ENCODE peak calls at places on chromosomes 16 and 17, in seven cellular contexts. U is HAP-1; A is body of pancreas; K is mucosa of descending colon; J is tibial nerve; D is cardiac muscle cell; T is naive thymus-derived CD4-positive, alpha-beta T cell. R is an unnamed sample.

GRCh38 chr17:48261297-48261880 is 153.8 kb downstream of the SNX11 start:
- DNase-seq in U (peak), A (no peak), K (peak), J (no peak), D (peak), T (no peak), R (peak)

GRCh38 chr17:34654276-34654675 is 74.9 kb downstream of the TMEM132E start:
- DNase-seq in U (no peak), A (no peak), K (no peak), J (no peak), D (no peak), T (no peak), R (no peak)

GRCh38 chr16:15803608-15804007 is 53.2 kb downstream of the MYH11 start:
- DNase-seq in U (no peak), A (no peak), K (no peak), J (no peak), D (no peak), T (no peak), R (no peak)

GRCh38 chr17:20991276-20992037 is 51.4 kb downstream of the USP22 start:
- DNase-seq in U (no peak), A (no peak), K (no peak), J (no peak), D (no peak), T (no peak), R (no peak)

GRCh38 chr16:50160495-50161164 is 7.5 kb downstream of the TENT4B start:
- DNase-seq in U (no peak), A (no peak), K (no peak), J (no peak), D (no peak), T (peak), R (no peak)

GRCh38 chr17:62847426-62847825 is 39.3 kb upstream of the MARCHF10 start:
- DNase-seq in U (no peak), A (no peak), K (no peak), J (no peak), D (no peak), T (no peak), R (no peak)

GRCh38 chr17:40791808-40792436 is 7.8 kb downstream of the KRT28 start:
- DNase-seq in U (peak), A (no peak), K (peak), J (peak), D (peak), T (no peak), R (peak)

GRCh38 chr17:36592711-36593321 is 1.1 kb downstream of the DHRS11 start:
- DNase-seq in U (no peak), A (no peak), K (peak), J (no peak), D (no peak), T (no peak), R (peak)

GRCh38 chr17:75876938-75877751 is 1.2 kb downstream of the TRIM47 start:
- DNase-seq in U (no peak), A (peak), K (peak), J (peak), D (no peak), T (no peak), R (peak)

GRCh38 chr16:90008708-90009145 is 10.5 kb downstream of the DBNDD1 start:
- DNase-seq in U (no peak), A (no peak), K (no peak), J (no peak), D (no peak), T (peak), R (no peak)

GRCh38 chr16:5621826-5622225 is 524.2 kb upstream of the EEF2KMT start:
- DNase-seq in U (no peak), A (peak), K (no peak), J (peak), D (no peak), T (no peak), R (peak)

GRCh38 chr17:49437696-49438438 is 23.2 kb upstream of the PHB1 start:
- DNase-seq in U (no peak), A (no peak), K (no peak), J (no peak), D (no peak), T (no peak), R (no peak)
- H3K4me3 ChIP-seq in U (no peak), A (no peak), K (no peak), J (no peak), D (no peak), T (no peak), R (no peak)

DNA sequence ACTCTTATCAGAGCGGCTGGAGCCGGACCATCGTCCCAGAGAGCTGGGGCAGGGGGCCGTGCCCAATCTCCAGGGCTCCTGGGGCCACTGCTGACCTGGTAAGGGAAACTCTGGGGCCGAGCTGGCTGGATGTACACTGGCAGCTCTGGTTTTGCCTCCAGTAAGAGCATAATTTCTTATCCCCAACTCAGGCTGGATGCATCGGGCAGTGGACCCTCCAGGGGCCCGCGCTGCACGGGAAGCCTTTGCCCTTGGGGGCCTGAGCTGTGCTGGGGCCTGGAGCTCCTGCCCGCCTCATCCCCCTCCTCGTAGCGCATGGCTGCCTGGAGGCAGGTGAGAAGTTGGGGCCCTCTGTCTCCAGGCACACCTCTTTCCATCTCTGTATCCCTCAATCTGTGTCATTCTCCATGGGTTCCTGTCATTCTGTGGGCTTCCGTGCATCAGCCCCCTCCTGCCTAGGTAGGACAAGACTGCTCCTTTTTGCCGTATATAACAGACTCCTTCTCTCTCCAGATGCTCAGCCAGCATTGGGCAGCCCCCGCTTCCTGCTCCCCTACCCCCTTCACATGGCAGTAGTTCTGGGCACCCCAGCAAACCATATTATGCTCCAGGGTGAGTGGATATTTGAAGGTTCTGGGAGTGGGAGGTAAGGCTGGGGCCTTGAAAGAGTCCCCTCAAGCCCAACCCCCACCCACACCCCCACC is 9.4 kb upstream of the TMEM88 start:
- DNase-seq in U (no peak), A (no peak), K (no peak), J (no peak), D (no peak), T (no peak), R (no peak)
- H3K4me3 ChIP-seq in U (peak), A (no peak), K (no peak), J (peak), D (no peak), T (peak), R (no peak)

DNA sequence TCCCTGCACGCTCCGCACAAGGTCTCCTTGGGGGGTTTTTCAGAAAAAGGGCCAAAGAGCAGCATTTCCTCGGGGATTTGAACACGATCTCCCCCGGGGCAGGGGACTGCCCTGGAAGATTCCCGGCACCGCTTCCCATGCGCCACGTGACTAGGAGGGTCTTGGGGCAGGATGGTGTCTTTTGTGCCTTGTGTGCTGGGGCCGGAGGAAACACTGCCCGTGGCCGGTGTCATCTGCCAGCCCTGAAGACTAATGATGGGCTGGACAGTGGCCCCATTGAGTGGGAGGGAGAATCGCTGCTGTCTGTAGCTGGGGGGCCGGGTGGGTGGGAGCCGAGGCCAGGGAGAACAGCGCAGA is 315.1 kb downstream of the SEC14L1 start:
- DNase-seq in U (no peak), A (no peak), K (no peak), J (no peak), D (no peak), T (no peak), R (no peak)
- H3K4me3 ChIP-seq in U (no peak), A (no peak), K (no peak), J (no peak), D (no peak), T (peak), R (no peak)

GRCh38 chr16:789451-789850 is 1.0 kb downstream of the CHTF18 start:
- DNase-seq in U (no peak), A (no peak), K (no peak), J (no peak), D (no peak), T (no peak), R (no peak)
- H3K4me3 ChIP-seq in U (peak), A (no peak), K (no peak), J (no peak), D (no peak), T (no peak), R (no peak)

GRCh38 chr16:81165411-81166097 is 69.4 kb upstream of the GCSH start:
- DNase-seq in U (no peak), A (no peak), K (no peak), J (no peak), D (no peak), T (no peak), R (no peak)

GRCh38 chr16:81166417-81167300 is 70.5 kb upstream of the GCSH start:
- DNase-seq in U (no peak), A (no peak), K (no peak), J (no peak), D (no peak), T (no peak), R (no peak)

GRCh38 chr16:81164481-81164880 is 68.3 kb upstream of the GCSH start:
- DNase-seq in U (no peak), A (no peak), K (peak), J (no peak), D (no peak), T (no peak), R (no peak)

GRCh38 chr16:81164958-81165357 is 68.8 kb upstream of the GCSH start:
- DNase-seq in U (no peak), A (no peak), K (no peak), J (no peak), D (no peak), T (no peak), R (no peak)

DNA sequence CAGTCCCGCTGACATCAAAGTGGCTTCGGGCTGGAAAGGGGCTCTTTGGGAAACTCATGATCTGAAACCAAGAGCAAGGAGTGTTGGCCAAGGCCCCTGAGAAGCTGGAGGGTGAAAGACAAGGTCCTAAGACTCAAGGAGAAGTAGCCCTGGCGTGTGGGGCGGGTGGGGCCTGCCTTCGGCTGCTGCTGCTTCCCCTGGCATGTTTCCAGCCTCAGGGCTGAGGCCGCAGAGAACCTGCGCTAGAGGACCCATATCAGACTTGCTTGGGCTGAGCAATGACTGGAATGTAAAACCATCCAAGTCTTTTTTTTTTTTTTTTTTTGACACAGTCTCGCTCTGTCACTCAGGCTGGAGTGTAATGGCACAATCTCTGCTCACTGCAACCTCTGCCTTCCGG is 67.5 kb upstream of the GCSH start:
- DNase-seq in U (no peak), A (no peak), K (no peak), J (no peak), D (peak), T (no peak), R (peak)
- H3K4me3 ChIP-seq in U (no peak), A (no peak), K (no peak), J (no peak), D (no peak), T (no peak), R (no peak)

GRCh38 chr16:88701541-88702363 is 4.5 kb downstream of the RNF166 start:
- DNase-seq in U (no peak), A (no peak), K (no peak), J (no peak), D (no peak), T (no peak), R (no peak)
- H3K4me3 ChIP-seq in U (no peak), A (no peak), K (no peak), J (no peak), D (no peak), T (peak), R (no peak)

R was measured in hepatocyte.